ENCODE peak calls at places on chromosome 3, in seven cellular contexts. O is breast epithelium, C is pancreas, H is ovary, V is cardiac muscle cell, S is tibial nerve, K is sigmoid colon. U is an unnamed sample. For H3K36me3, the result is how much of the 10 kb centered on the place peaks cover.

GRCh38 chr3:176514297-176514696 is 683.0 kb downstream of the TBL1XR1 start:
- DNase-seq in H (no peak), O (no peak), S (no peak), K (no peak), C (no peak), V (peak), U (peak)

GRCh38 chr3:174775603-174776002 is 83.5 kb upstream of the NAALADL2 start:
- DNase-seq in S (no peak), O (no peak), V (peak), H (no peak), C (no peak), K (no peak), U (peak)

GRCh38 chr3:99780749-99781148 is 36.9 kb upstream of the CMSS1 start:
- DNase-seq in K (no peak), S (no peak), O (no peak), V (no peak), H (no peak), C (no peak), U (no peak)

GRCh38 chr3:188468672-188469071 is 314.7 kb downstream of the LPP start:
- DNase-seq in O (no peak), K (peak), S (peak), H (peak), V (no peak), C (no peak), U (no peak)

GRCh38 chr3:59771760-59772159 is 721.9 kb upstream of the CFAP20DC start:
- DNase-seq in H (no peak), C (no peak), K (no peak), O (no peak), S (no peak), V (no peak), U (peak)

GRCh38 chr3:94735354-94735753 is 672.5 kb downstream of the NSUN3 start:
- DNase-seq in H (no peak), O (no peak), C (no peak), V (no peak), K (no peak), S (no peak), U (peak)

GRCh38 chr3:120420855-120421570 is 29.8 kb downstream of the FSTL1 start:
- DNase-seq in C (no peak), H (no peak), O (no peak), V (peak), K (peak), S (no peak), U (peak)

GRCh38 chr3:25338158-25338725 is 89.8 kb upstream of the RARB start:
- DNase-seq in V (no peak), K (no peak), C (no peak), S (no peak), H (no peak), O (no peak), U (no peak)

GRCh38 chr3:21745971-21746370 is 5.0 kb downstream of the ZNF385D start:
- DNase-seq in S (no peak), O (no peak), K (no peak), H (no peak), C (no peak), V (no peak), U (no peak)

GRCh38 chr3:186427627-186428026 is 65.6 kb upstream of the DGKG start:
- DNase-seq in C (no peak), K (no peak), O (no peak), V (peak), S (no peak), H (no peak), U (no peak)

GRCh38 chr3:127745656-127746399 is 73.1 kb downstream of the ABTB1 start:
- DNase-seq in O (no peak), H (no peak), C (no peak), S (no peak), V (no peak), K (no peak), U (no peak)

GRCh38 chr3:72317491-72317890 is 530.8 kb downstream of the SHQ1 start:
- DNase-seq in C (no peak), H (no peak), V (no peak), S (no peak), K (no peak), O (no peak), U (no peak)

GRCh38 chr3:107598926-107599754 is 76.4 kb downstream of the BBX start:
- DNase-seq in S (no peak), C (peak), H (no peak), V (peak), K (peak), O (no peak), U (peak)

GRCh38 chr3:106685751-106686150 is 691.5 kb upstream of the CCDC54 start:
- DNase-seq in C (no peak), H (no peak), O (no peak), S (no peak), K (no peak), V (no peak), U (peak)

GRCh38 chr3:111070772-111071256 is 802 bp upstream of the NECTIN3 start:
- DNase-seq in O (peak), S (no peak), C (no peak), K (no peak), H (no peak), V (no peak), U (peak)

GRCh38 chr3:47047673-47048072 is 68.2 kb downstream of the NBEAL2 start:
- DNase-seq in V (no peak), H (no peak), O (no peak), K (no peak), S (no peak), C (no peak), U (no peak)

GRCh38 chr3:147699175-147699838 is 290.1 kb downstream of the ZIC1 start:
- DNase-seq in S (no peak), H (no peak), C (no peak), V (no peak), K (no peak), O (no peak), U (peak)

GRCh38 chr3:9915252-9916141 is 1.4 kb upstream of the IL17RC start:
- DNase-seq in V (peak), K (peak), C (peak), S (peak), H (peak), O (peak), U (peak)
- H3K4me3 ChIP-seq in V (peak), K (peak), C (peak), S (peak), H (peak), O (peak), U (peak)

GRCh38 chr3:157913052-157913451 is 193.2 kb downstream of the SHOX2 start:
- DNase-seq in K (no peak), S (no peak), H (no peak), C (no peak), V (no peak), O (no peak), U (no peak)

GRCh38 chr3:157916672-157917071 is 189.5 kb downstream of the SHOX2 start:
- DNase-seq in V (no peak), C (no peak), H (no peak), O (no peak), S (no peak), K (no peak), U (no peak)

GRCh38 chr3:157913751-157914150 is 192.5 kb downstream of the SHOX2 start:
- DNase-seq in K (no peak), S (no peak), V (no peak), C (no peak), O (no peak), H (no peak), U (no peak)

GRCh38 chr3:157918402-157918801 is 187.8 kb downstream of the SHOX2 start:
- DNase-seq in C (no peak), V (no peak), O (no peak), H (no peak), K (no peak), S (no peak), U (no peak)

DNA sequence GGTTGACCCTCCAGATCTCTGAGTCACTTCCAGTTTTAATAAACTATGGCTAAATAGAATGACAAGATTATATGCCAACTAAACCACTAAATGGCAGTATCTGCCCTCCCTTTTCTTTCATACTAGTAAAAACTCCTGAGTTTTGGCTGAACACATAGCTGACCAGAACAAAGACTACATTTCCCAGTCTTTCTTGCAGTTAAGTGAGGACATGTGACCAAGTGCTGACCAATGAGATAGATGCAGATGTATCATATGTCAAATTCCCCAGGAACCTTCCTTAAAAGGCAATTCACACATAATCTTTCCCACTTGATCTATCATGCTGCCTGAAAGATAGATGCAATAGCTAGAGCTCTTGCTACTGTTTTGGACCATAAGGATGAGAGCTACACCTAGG is 191.3 kb downstream of the SHOX2 start:
- DNase-seq in V (no peak), C (no peak), H (no peak), S (no peak), K (no peak), O (no peak), U (no peak)
- TF ChIP-seq CTCF in V (no peak), C (no peak), H (no peak), S (no peak), K (no peak), O (no peak), U (no peak)

GRCh38 chr3:66379565-66379964 is 121.3 kb downstream of the LRIG1 start:
- DNase-seq in C (no peak), O (no peak), S (no peak), H (no peak), V (no peak), K (peak), U (no peak)

GRCh38 chr3:66383023-66383422 is 117.8 kb downstream of the LRIG1 start:
- DNase-seq in S (no peak), H (no peak), C (no peak), O (no peak), K (no peak), V (no peak), U (no peak)

GRCh38 chr3:66380200-66380932 is 120.5 kb downstream of the LRIG1 start:
- DNase-seq in S (no peak), K (peak), O (no peak), V (no peak), H (no peak), C (no peak), U (no peak)

GRCh38 chr3:66382142-66382541 is 118.7 kb downstream of the LRIG1 start:
- DNase-seq in S (no peak), C (no peak), H (no peak), O (no peak), V (no peak), K (no peak), U (no peak)

GRCh38 chr3:66381621-66382020 is 119.2 kb downstream of the LRIG1 start:
- DNase-seq in H (no peak), C (no peak), K (peak), V (no peak), S (no peak), O (no peak), U (no peak)
- H3K36me3 ChIP-seq in H (under half), C (half or more), K (half or more), V (under half), S (half or more), O (under half), U (under half)

GRCh38 chr3:121690777-121691405 is 30.2 kb upstream of the HCLS1 start:
- DNase-seq in S (no peak), V (no peak), O (no peak), K (no peak), C (no peak), H (no peak), U (no peak)
- H3K4me3 ChIP-seq in S (no peak), V (no peak), O (no peak), K (no peak), C (no peak), H (no peak), U (no peak)